ENCODE peak calls at places on chromosomes 1 and 21, in seven cellular contexts. E is lower lobe of right lung, M is fibroblast of lung, Q is H9, C is esophagus squamous epithelium, U is cardiac muscle cell, J is astrocyte. F is an unnamed sample. For H3K4me1, the result is how much of the 10 kb centered on the place peaks cover.

GRCh38 chr21:38208118-38208517 is 48.7 kb upstream of the KCNJ15 start:
- DNase-seq in J (no peak), M (no peak), Q (no peak), C (no peak), E (no peak), U (no peak), F (no peak)

GRCh38 chr1:200107004-200107470 is 79.5 kb downstream of the NR5A2 start:
- DNase-seq in J (no peak), U (no peak), Q (no peak), C (no peak), E (no peak), M (peak), F (no peak)

GRCh38 chr1:92299477-92300125 is 742 bp downstream of the RPAP2 start:
- DNase-seq in Q (no peak), U (no peak), E (no peak), C (no peak), M (peak), J (no peak), F (no peak)

GRCh38 chr1:71792264-71792663 is 490.1 kb downstream of the NEGR1 start:
- DNase-seq in J (no peak), C (no peak), M (no peak), U (no peak), E (no peak), Q (no peak), F (no peak)

GRCh38 chr1:204473415-204473965 is 21.1 kb downstream of the PIK3C2B start:
- DNase-seq in C (no peak), J (no peak), U (no peak), E (no peak), M (no peak), Q (no peak), F (no peak)

GRCh38 chr1:2229032-2229920 is 1.2 kb downstream of the SKI start:
- DNase-seq in E (peak), U (peak), Q (no peak), J (peak), C (no peak), M (peak), F (peak)

GRCh38 chr1:162672678-162673259 is 40.5 kb downstream of the DDR2 start:
- DNase-seq in C (no peak), J (no peak), U (no peak), M (no peak), E (no peak), Q (no peak), F (no peak)

GRCh38 chr1:244224487-244225430 is 173.7 kb downstream of the ZBTB18 start:
- DNase-seq in E (peak), M (peak), U (peak), Q (no peak), J (no peak), C (no peak), F (no peak)

GRCh38 chr1:40451238-40451585 is 936 bp downstream of the ZFP69B start:
- DNase-seq in Q (no peak), J (no peak), U (no peak), M (no peak), C (no peak), E (no peak), F (no peak)

GRCh38 chr1:26126321-26127084 is 14.9 kb downstream of the PDIK1L start:
- DNase-seq in E (no peak), C (no peak), Q (no peak), U (peak), J (peak), M (no peak), F (peak)

GRCh38 chr1:160884579-160884978 is 401 bp downstream of the ITLN1 start:
- DNase-seq in Q (peak), U (no peak), M (no peak), J (no peak), E (no peak), C (no peak), F (no peak)

GRCh38 chr1:53135735-53136114 is 6.7 kb downstream of the SLC1A7 start:
- DNase-seq in C (no peak), J (peak), M (peak), Q (no peak), U (peak), E (no peak), F (no peak)

GRCh38 chr1:186244825-186245224 is 130.2 kb downstream of the TPR start:
- DNase-seq in M (no peak), C (no peak), J (no peak), U (peak), Q (peak), E (no peak), F (no peak)

GRCh38 chr1:102566182-102566581 is 542.1 kb downstream of the COL11A1 start:
- DNase-seq in Q (no peak), J (no peak), U (no peak), E (no peak), M (no peak), C (no peak), F (no peak)

GRCh38 chr1:230869499-230869898 is 1.2 kb upstream of the C1orf198 start:
- DNase-seq in J (peak), Q (no peak), M (peak), C (no peak), U (peak), E (no peak), F (no peak)

GRCh38 chr1:43171312-43171875 is 696 bp downstream of the EBNA1BP2 start:
- DNase-seq in M (no peak), J (no peak), E (no peak), C (no peak), U (peak), Q (no peak), F (no peak)

GRCh38 chr1:18408656-18409370 is 71.9 kb upstream of the KLHDC7A start:
- DNase-seq in C (no peak), U (no peak), E (no peak), J (no peak), M (no peak), Q (no peak), F (no peak)

GRCh38 chr1:199089393-199090122 is 450.7 kb downstream of the PTPRC start:
- DNase-seq in U (no peak), J (no peak), M (no peak), C (no peak), E (no peak), Q (no peak), F (peak)

GRCh38 chr1:231376875-231377549 is 38.9 kb downstream of the SPRTN start:
- DNase-seq in C (no peak), M (no peak), J (no peak), E (no peak), Q (no peak), U (no peak), F (peak)

GRCh38 chr21:31724552-31724951 is 7.4 kb downstream of the SCAF4 start:
- DNase-seq in Q (no peak), U (no peak), E (no peak), C (no peak), M (no peak), J (no peak), F (no peak)
- H3K4me1 ChIP-seq in Q (under half), U (under half), E (half or more), C (under half), M (under half), J (under half), F (half or more)

DNA sequence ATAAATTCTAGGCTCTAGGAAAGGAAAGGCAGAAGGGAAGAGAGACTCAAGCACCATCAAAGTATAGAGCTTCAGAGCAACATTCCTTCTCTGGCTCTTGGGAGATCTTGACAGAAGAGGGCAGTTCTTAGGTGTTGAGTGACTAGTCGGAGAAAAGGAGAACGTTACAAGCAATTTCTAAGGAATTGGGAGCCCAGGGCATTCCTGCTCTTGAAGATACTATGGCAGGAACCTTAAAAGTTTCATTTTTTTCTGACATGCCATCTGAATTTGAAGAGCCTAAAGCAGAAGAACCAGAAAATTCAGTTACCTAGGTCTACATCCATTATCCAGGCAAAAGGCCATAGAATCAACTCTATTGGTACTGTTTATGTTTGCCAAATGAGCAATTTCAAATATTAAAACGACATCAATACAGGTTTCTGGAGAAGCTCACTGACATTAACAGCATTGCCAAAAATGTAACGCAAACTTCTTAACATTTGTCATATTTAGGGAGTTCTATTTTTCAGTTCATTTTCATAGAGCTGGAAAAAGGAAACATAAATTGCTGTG is 210.0 kb upstream of the NRIP1 start:
- DNase-seq in Q (no peak), C (no peak), J (no peak), E (no peak), M (no peak), U (no peak), F (no peak)
- H3K27ac ChIP-seq in Q (no peak), C (no peak), J (no peak), E (no peak), M (no peak), U (no peak), F (no peak)

DNA sequence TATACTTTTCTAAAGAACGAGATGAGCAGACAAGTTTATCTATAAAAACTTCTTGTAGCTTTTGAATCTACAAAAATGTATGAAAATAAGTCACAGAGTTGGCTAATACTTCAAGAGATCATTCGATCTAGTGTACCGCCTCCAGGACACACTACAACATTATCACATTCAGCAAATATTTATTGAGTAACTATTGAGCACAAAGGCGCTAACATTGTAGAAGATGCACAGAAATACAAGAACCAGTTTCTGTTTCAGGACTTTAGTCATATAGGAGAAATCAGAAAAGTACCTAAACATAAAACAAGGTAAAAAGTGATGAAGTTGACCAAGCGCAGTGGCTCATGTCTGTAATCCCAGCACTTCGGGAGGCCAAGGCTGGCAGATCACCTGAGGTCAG is 20.6 kb downstream of the WASF2 start:
- DNase-seq in Q (no peak), M (peak), J (no peak), U (no peak), E (no peak), C (no peak), F (no peak)
- H3K4me1 ChIP-seq in Q (under half), M (under half), J (under half), U (under half), E (half or more), C (under half), F (half or more)

DNA sequence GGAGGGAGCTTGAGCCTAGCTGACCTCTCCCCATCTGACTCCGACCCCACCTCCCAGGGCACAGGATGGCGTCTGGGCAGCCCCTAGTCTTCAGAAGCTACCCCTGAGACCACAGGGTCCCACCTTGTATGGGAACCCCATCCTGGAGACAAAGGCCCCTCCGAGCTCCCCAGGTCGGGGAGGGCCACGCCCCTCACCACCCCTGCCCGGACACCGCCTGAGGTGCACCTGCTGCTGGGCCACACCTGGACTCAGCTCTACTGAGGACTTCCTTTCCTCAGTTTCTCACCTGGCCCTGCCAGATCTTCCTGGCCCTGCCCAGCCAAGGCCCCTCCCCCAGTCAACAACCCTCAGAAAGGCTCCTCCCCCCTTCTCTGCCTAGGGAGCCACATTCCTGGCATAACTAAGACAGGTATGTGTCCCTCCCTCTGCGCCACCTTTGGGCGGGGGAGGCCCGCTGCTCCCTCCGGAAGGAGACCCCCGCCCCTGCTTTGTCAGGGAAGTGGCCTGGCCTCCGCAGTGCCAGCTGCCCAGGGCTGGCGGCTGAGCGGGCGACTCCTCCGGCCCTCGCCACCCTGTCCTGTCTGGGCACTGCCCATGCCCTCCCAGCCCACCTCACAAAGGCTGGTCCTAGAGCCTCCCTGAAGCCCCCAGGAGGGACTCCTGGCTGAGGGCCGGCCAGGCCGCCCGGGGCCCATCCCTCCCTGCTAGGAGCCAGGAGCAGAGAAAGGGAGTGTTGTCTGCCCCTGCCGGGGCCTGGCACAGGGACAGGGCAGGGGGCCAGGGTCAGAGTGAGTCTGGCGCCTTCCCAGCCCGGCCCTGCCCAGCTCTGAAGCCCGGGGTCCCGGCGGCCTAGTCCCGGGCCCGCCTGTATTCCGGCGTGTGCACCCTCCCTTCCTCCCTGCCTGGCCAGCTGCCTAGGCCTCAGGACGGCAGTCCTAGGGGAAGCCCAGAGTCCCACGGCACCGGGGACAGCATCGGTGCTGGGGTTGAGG is 4.8 kb downstream of the AGRN start:
- DNase-seq in E (peak), C (no peak), M (no peak), U (no peak), Q (peak), J (peak), F (no peak)
- H3K27ac ChIP-seq in E (peak), C (peak), M (no peak), U (no peak), Q (no peak), J (peak), F (no peak)

DNA sequence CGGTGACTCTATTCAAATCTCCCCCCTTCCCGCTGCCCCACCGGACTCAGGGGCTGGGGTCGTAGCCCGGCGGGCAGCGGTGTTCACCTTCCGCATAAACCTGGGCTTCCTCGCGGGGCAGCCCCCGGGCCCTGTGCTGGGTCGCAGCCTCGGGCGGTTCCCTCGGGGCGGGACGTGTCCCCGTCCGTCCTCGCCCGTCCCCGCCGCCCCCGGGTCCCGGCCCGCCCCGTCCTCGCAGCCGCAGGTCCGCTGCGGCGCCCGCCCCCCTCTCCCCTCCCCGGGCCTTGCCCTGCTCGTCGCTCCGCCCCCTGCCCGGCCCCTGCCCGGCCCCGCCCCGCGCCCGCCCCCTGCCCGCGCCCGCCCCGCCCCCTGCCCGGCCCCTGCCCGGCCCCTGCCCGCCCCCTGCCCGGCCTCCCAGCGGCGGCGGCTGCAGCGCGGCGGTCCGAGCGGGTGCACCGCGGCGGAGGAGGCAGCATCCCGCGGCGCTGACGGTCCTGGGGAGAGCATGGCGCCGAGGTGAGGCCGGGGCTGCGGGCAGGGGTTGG is at the start of gene COL18A1:
- DNase-seq in Q (peak), U (peak), E (peak), M (peak), J (no peak), C (no peak), F (peak)
- H3K4me1 ChIP-seq in Q (under half), U (under half), E (under half), M (under half), J (under half), C (under half), F (under half)

DNA sequence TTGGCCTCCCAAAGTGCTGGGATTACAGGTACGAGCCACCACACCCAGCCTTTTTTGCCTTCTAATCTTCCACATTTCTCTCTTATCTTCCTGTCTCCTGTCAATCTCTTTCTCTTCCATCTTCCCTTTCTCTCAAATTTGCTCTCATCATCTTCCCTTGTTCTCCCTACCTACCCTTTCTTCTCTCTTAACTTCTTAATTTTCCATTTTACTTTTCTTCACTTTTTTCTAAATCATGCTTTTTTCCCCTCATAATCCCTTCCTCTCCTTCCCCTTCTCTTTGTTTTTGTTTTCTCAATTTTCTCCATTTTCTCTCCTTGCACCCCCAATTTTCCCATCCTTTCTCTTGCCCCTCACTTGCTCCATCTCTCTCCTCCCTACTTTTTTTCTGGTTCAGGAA is 545.7 kb downstream of the OMA1 start:
- DNase-seq in M (no peak), J (no peak), U (no peak), C (no peak), Q (no peak), E (no peak), F (no peak)
- H3K27ac ChIP-seq in M (no peak), J (no peak), U (no peak), C (no peak), Q (no peak), E (no peak), F (no peak)

DNA sequence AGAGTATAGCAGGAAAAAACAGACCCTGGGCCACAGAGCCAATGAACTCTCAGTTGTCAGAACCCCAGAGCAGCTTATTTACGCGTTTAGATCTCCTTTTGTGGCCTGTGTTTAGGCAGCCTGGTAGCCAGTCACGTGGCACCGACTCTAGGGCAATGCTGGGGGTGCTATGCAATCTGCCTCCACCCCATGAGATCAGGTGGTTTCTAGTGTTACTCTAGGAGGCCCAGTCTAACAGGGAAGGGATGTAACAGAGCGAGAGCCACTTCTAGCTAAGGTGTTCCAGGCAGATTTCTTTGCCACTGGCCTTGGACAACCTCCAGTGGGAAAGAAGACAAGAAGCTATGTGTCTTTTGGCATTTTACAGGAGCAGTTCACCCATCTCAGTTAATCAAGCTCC is 12.0 kb upstream of the A3GALT2 start:
- DNase-seq in C (no peak), E (peak), Q (no peak), J (no peak), M (no peak), U (no peak), F (no peak)
- H3K4me1 ChIP-seq in C (half or more), E (half or more), Q (under half), J (half or more), M (half or more), U (under half), F (under half)

GRCh38 chr21:42534361-42534900 is 20.8 kb downstream of the SLC37A1 start:
- DNase-seq in C (no peak), E (peak), Q (peak), M (no peak), J (no peak), U (no peak), F (no peak)
- H3K27ac ChIP-seq in C (no peak), E (no peak), Q (no peak), M (no peak), J (no peak), U (no peak), F (no peak)

DNA sequence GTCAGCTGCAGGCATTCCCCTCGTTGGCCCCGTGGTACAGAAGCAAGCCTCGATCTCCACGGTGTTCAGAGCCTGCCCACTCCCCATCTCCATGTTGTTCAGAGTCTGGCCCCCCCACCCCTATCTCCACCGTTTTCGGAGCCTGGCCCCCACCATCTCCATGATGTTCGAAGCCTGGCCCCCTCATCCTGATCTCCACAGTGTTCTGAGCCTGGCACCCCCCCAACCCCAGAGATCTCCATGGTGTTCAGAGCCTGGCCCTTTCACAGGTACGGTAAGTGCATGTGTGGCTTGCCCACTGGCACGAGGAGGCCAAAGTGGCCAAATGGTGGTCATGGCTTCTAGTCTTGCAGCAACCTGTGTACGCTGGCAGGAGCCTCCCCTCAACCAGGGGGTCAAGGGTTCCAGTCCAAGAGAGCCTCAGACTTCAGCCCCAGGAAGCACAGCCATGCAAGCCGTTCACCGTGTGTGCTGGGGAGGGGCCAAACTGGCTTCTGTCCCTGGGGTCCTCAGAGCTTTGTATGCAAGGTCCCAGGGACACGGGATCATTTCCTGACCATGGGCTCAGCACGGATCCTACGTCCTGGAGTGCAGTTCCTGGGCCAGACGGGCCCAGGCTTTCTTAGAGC is 13.3 kb upstream of the PCBP3 start:
- DNase-seq in M (no peak), U (no peak), C (no peak), Q (peak), E (no peak), J (no peak), F (no peak)
- H3K4me1 ChIP-seq in M (under half), U (under half), C (under half), Q (under half), E (under half), J (under half), F (under half)

DNA sequence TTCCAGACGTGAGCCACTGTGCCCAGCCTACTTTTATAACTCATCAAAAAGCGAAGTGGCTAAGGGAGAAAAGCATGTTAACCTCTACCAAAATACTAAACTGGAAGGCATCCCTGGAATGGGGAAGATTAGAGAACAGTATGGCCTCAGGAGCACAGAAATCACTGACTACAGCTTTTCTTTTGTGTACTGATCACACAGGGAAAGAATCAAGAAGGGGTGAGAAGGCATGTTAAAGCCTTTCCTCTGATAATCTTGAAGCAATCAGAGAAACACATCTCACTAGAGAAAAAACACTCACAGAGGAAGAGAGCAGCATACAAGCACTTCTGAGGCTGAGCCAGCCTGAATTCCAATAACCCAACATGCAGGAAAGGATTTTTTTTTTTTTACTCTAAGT is 10.7 kb downstream of the PCAT6 start:
- DNase-seq in Q (no peak), J (peak), M (no peak), U (peak), E (no peak), C (no peak), F (no peak)
- H3K27ac ChIP-seq in Q (no peak), J (no peak), M (no peak), U (peak), E (peak), C (no peak), F (no peak)